ENCODE peak calls at places on chromosomes 2 and 18, in nine cellular contexts. U is HS-27A; Y is T-helper 9 cell; G is amygdala; Q is T-cell; E is cardiac fibroblast; H is activated CD4-positive, alpha-beta T cell treated with anti-CD3 and anti-CD28 coated beads for 36 hours; C is NCI-H1105; B is GM19239. I is an unnamed sample.

GRCh38 chr18:25815659-25816058 is 274.8 kb downstream of the SS18 start:
- DNase-seq in H (no peak), U (no peak), Q (no peak), B (no peak), G (no peak), Y (no peak), C (no peak), E (no peak), I (no peak)

GRCh38 chr18:75247601-75248421 is 37.2 kb downstream of the TSHZ1 start:
- DNase-seq in Q (no peak), Y (no peak), G (no peak), E (peak; percentile 77), C (no peak), B (no peak), H (no peak), U (no peak), I (no peak)

GRCh38 chr18:10401489-10401888 is 52.9 kb upstream of the APCDD1 start:
- DNase-seq in H (no peak), C (no peak), G (no peak), U (no peak), B (no peak), E (no peak), Q (no peak), Y (no peak), I (no peak)

GRCh38 chr2:2801458-2801857 is 470.4 kb upstream of the MYT1L start:
- DNase-seq in G (no peak), C (no peak), B (no peak), Y (no peak), E (no peak), U (no peak), Q (no peak), H (no peak), I (no peak)

GRCh38 chr2:43542285-43542933 is 53.4 kb downstream of the THADA start:
- DNase-seq in U (peak; percentile 29), C (peak; percentile 7), Q (no peak), G (no peak), E (peak; percentile 81), H (no peak), Y (no peak), B (no peak), I (peak; percentile 19)

GRCh38 chr2:54620948-54621347 is 102.5 kb upstream of the EML6 start:
- DNase-seq in G (no peak), B (no peak), Y (no peak), E (no peak), C (no peak), H (no peak), U (no peak), Q (no peak), I (no peak)

GRCh38 chr2:208097801-208098200 is 26.5 kb downstream of the CRYGD start:
- DNase-seq in B (no peak), U (no peak), E (peak; percentile 62), Y (no peak), Q (no peak), H (no peak), G (no peak), C (no peak), I (no peak)

GRCh38 chr2:191894681-191895147 is 47.8 kb upstream of the CAVIN2 start:
- DNase-seq in C (no peak), Y (no peak), U (peak; percentile 46), Q (no peak), B (no peak), G (no peak), E (peak; percentile 85), H (no peak), I (no peak)

GRCh38 chr2:196434217-196434616 is 205.3 kb upstream of the CCDC150 start:
- DNase-seq in Q (no peak), U (no peak), H (no peak), E (no peak), C (no peak), B (no peak), G (no peak), Y (no peak), I (no peak)

GRCh38 chr18:31225668-31226067 is 63.0 kb upstream of the DSC1 start:
- DNase-seq in C (no peak), U (no peak), Y (no peak), Q (no peak), E (peak; percentile 36), B (no peak), G (no peak), H (no peak), I (no peak)

GRCh38 chr2:75564713-75565369 is 4.1 kb upstream of the EVA1A start:
- DNase-seq in Y (no peak), C (no peak), G (no peak), B (no peak), E (no peak), U (no peak), H (no peak), Q (no peak), I (no peak)

GRCh38 chr2:219641390-219642063 is 14.1 kb downstream of the SLC4A3 start:
- DNase-seq in E (no peak), C (no peak), Y (no peak), H (no peak), G (no peak), B (no peak), Q (no peak), U (no peak), I (no peak)

GRCh38 chr18:79868168-79868784 is 70.5 kb downstream of the KCNG2 start:
- DNase-seq in C (no peak), G (no peak), Y (no peak), H (no peak), Q (no peak), E (no peak), B (no peak), U (no peak), I (no peak)

GRCh38 chr2:218405365-218406208 is 5.9 kb downstream of the CTDSP1 start:
- DNase-seq in E (no peak), H (peak; percentile 50), Q (no peak), U (no peak), Y (no peak), C (no peak), G (no peak), B (no peak), I (peak; percentile 53)

GRCh38 chr2:127170452-127171197 is 49.5 kb downstream of the CYP27C1 start:
- DNase-seq in U (no peak), G (no peak), E (no peak), H (no peak), B (no peak), Y (no peak), C (no peak), Q (no peak), I (no peak)

GRCh38 chr18:79576686-79577351 is 102.8 kb upstream of the CTDP1 start:
- DNase-seq in E (peak; percentile 37), H (no peak), C (peak; percentile 69), U (no peak), B (no peak), G (peak; percentile 68), Q (no peak), Y (no peak), I (no peak)

GRCh38 chr2:74882299-74882687 is 48.4 kb downstream of the HK2 start:
- DNase-seq in B (no peak), Y (no peak), Q (no peak), E (no peak), H (no peak), U (no peak), C (no peak), G (no peak), I (no peak)

GRCh38 chr2:202121532-202122166 is 48.6 kb downstream of the KIAA2012 start:
- DNase-seq in E (no peak), C (no peak), Q (no peak), G (no peak), B (no peak), U (no peak), Y (no peak), H (no peak), I (no peak)

GRCh38 chr2:33405180-33406105 is 71.0 kb upstream of the RASGRP3 start:
- DNase-seq in U (no peak), G (no peak), Q (no peak), B (no peak), H (no peak), C (no peak), E (peak; percentile 41), Y (no peak), I (no peak)

GRCh38 chr2:232325324-232326273 is 53.0 kb upstream of the ALPP start:
- DNase-seq in U (no peak), Y (peak; percentile 51), E (peak; percentile 29), B (no peak), G (no peak), H (peak; percentile 69), Q (peak; percentile 49), C (no peak), I (no peak)

GRCh38 chr18:63511285-63511684 is 30.9 kb upstream of the SERPINB12 start:
- DNase-seq in Q (no peak), C (peak; percentile 14), U (no peak), Y (no peak), G (no peak), E (peak; percentile 73), B (no peak), H (peak; percentile 23), I (no peak)

GRCh38 chr2:120253021-120253882 is 600 bp downstream of the RALB start:
- DNase-seq in U (no peak), G (peak; percentile 72), Q (no peak), E (peak; percentile 77), B (peak; percentile 43), Y (peak; percentile 5), C (no peak), H (peak; percentile 57), I (peak; percentile 57)

GRCh38 chr2:144234115-144234772 is 285.7 kb downstream of the ZEB2 start:
- DNase-seq in E (no peak), Q (no peak), Y (no peak), U (no peak), G (no peak), C (no peak), B (no peak), H (no peak), I (no peak)

GRCh38 chr2:223042704-223043118 is 9.3 kb upstream of the KCNE4 start:
- DNase-seq in U (no peak), Q (no peak), Y (no peak), H (no peak), C (no peak), G (no peak), B (no peak), E (peak; percentile 56), I (no peak)

GRCh38 chr2:218733615-218734021 is 23.0 kb downstream of the TTLL4 start:
- DNase-seq in H (peak; percentile 55), B (no peak), C (no peak), Y (no peak), E (peak; percentile 95), G (no peak), Q (peak; percentile 1), U (no peak), I (no peak)

GRCh38 chr2:18271370-18272147 is 288.9 kb downstream of the RDH14 start:
- DNase-seq in H (no peak), C (no peak), Y (no peak), Q (no peak), U (no peak), G (no peak), B (no peak), E (no peak), I (no peak)

GRCh38 chr2:70887550-70888229 is 48.0 kb upstream of the ATP6V1B1 start:
- DNase-seq in Y (no peak), B (no peak), G (no peak), Q (no peak), U (no peak), C (peak; percentile 27), E (no peak), H (peak; percentile 71), I (peak; percentile 63)

GRCh38 chr2:12890481-12890980 is 173.8 kb downstream of the TRIB2 start:
- DNase-seq in G (no peak), Y (no peak), B (no peak), H (no peak), U (no peak), E (no peak), Q (no peak), C (no peak), I (no peak)

GRCh38 chr2:129877795-129878775 is 101.4 kb upstream of the RAB6C start:
- DNase-seq in C (peak; percentile 63), E (no peak), U (no peak), H (no peak), B (peak; percentile 32), Q (no peak), G (peak; percentile 56), Y (no peak), I (no peak)

GRCh38 chr18:8337216-8337615 is 272.0 kb upstream of the RAB12 start:
- DNase-seq in U (no peak), C (no peak), Y (no peak), B (no peak), H (no peak), E (no peak), G (no peak), Q (no peak), I (no peak)